ENCODE peak calls at places on chromosome 15, in five cellular contexts. A is T-helper 9 cell, H is heart right ventricle, E is stomach, O is Caco-2. X is an unnamed sample.

GRCh38 chr15:60971719-60972118 is 257.4 kb downstream of the RORA start:
- DNase-seq in A (no peak), H (no peak), E (no peak), O (no peak), X (no peak)

GRCh38 chr15:69475769-69476358 is 23.2 kb downstream of the RPLP1 start:
- DNase-seq in A (peak; percentile 77), H (peak; percentile 73), E (peak; percentile 87), O (peak; percentile 74), X (no peak)

GRCh38 chr15:90286678-90287077 is 21.2 kb downstream of the NGRN start:
- DNase-seq in A (no peak), H (no peak), E (no peak), O (no peak), X (no peak)

GRCh38 chr15:81334768-81335447 is 11.0 kb upstream of the STARD5 start:
- DNase-seq in A (no peak), H (no peak), E (no peak), O (no peak), X (no peak)

GRCh38 chr15:84633311-84634227 is 20.5 kb downstream of the WDR73 start:
- DNase-seq in A (peak; percentile 46), H (peak; percentile 62), E (peak; percentile 77), O (peak; percentile 65), X (no peak)

GRCh38 chr15:91465696-91466095 is 365.6 kb downstream of the SV2B start:
- DNase-seq in A (no peak), H (no peak), E (peak; percentile 70), O (no peak), X (peak; percentile 30)

GRCh38 chr15:74417230-74417629 is 16.5 kb downstream of the SEMA7A start:
- DNase-seq in A (no peak), H (peak; percentile 32), E (no peak), O (no peak), X (no peak)

GRCh38 chr15:78097667-78098066 is 5.3 kb downstream of the SH2D7 start:
- DNase-seq in A (no peak), H (no peak), E (no peak), O (no peak), X (no peak)

GRCh38 chr15:23467110-23467600 is 20.1 kb upstream of the GOLGA6L2 start:
- DNase-seq in A (no peak), H (no peak), E (no peak), O (no peak), X (no peak)

GRCh38 chr15:89749951-89750559 is 994 bp downstream of the MESP1 start:
- DNase-seq in A (no peak), H (no peak), E (peak; percentile 33), O (no peak), X (no peak)

GRCh38 chr15:65196637-65197336 is 11.6 kb upstream of the CLPX start:
- DNase-seq in A (no peak), H (no peak), E (no peak), O (no peak), X (no peak)

GRCh38 chr15:101022306-101022705 is 103.1 kb downstream of the LRRK1 start:
- DNase-seq in A (no peak), H (peak; percentile 3), E (peak; percentile 16), O (no peak), X (no peak)

GRCh38 chr15:71096676-71097075 is 18.6 kb upstream of the THSD4 start:
- DNase-seq in A (no peak), H (no peak), E (no peak), O (no peak), X (peak; percentile 94)

GRCh38 chr15:94231728-94232086 is 346 bp downstream of the MCTP2 start:
- DNase-seq in A (no peak), H (no peak), E (peak; percentile 40), O (peak; percentile 64), X (no peak)

GRCh38 chr15:68537097-68537496 is 41.7 kb upstream of the CORO2B start:
- DNase-seq in A (no peak), H (no peak), E (no peak), O (no peak), X (no peak)

GRCh38 chr15:77974098-77974414 is 103.5 kb downstream of the TBC1D2B start:
- DNase-seq in A (no peak), H (peak; percentile 64), E (peak; percentile 77), O (no peak), X (no peak)

GRCh38 chr15:26691249-26691648 is 81.6 kb downstream of the GABRB3 start:
- DNase-seq in A (no peak), H (no peak), E (no peak), O (no peak), X (no peak)

GRCh38 chr15:22989576-22990477 is 9.7 kb upstream of the CYFIP1 start:
- DNase-seq in A (no peak), H (no peak), E (peak; percentile 47), O (no peak), X (no peak)

GRCh38 chr15:25481208-25481862 is 42.5 kb upstream of the UBE3A start:
- DNase-seq in A (no peak), H (no peak), E (no peak), O (no peak), X (no peak)

GRCh38 chr15:88904808-88905327 is 8.3 kb downstream of the MFGE8 start:
- DNase-seq in A (peak; percentile 95), H (peak; percentile 80), E (peak; percentile 85), O (peak; percentile 82), X (no peak)

GRCh38 chr15:90063733-90064247 is 38.5 kb downstream of the IDH2 start:
- DNase-seq in A (no peak), H (peak; percentile 44), E (no peak), O (no peak), X (no peak)

GRCh38 chr15:71329041-71329440 is 213.8 kb downstream of the THSD4 start:
- DNase-seq in A (no peak), H (peak; percentile 50), E (no peak), O (no peak), X (no peak)

X was measured in keratinocyte.